ENCODE peak calls at places on chromosome 15, in six cellular contexts. Y is A549, H is SK-N-SH, R is HepG2, B is GM12878, Z is K562. L is an unnamed sample.

GRCh38 chr15:32823750-32824149 is 105.9 kb downstream of the GREM1 start:
- DNase-seq in Y (no peak), H (no peak), R (no peak), B (no peak), Z (no peak), L (no peak)

GRCh38 chr15:31456329-31457060 is 129.9 kb downstream of the KLF13 start:
- DNase-seq in Y (no peak), H (no peak), R (no peak), B (no peak), Z (no peak), L (no peak)

GRCh38 chr15:76799760-76800159 is 105.4 kb downstream of the SCAPER start:
- DNase-seq in Y (peak; percentile 58), H (no peak), R (no peak), B (no peak), Z (peak; percentile 12), L (no peak)

GRCh38 chr15:65110676-65111292 is 4.2 kb downstream of the UBAP1L start:
- DNase-seq in Y (no peak), H (peak; percentile 49), R (no peak), B (no peak), Z (no peak), L (no peak)

GRCh38 chr15:69939513-69940440 is 157.9 kb downstream of the TLE3 start:
- DNase-seq in Y (no peak), H (no peak), R (no peak), B (no peak), Z (no peak), L (peak; percentile 66)

GRCh38 chr15:69344238-69344637 is 45.5 kb downstream of the PAQR5 start:
- DNase-seq in Y (no peak), H (no peak), R (no peak), B (no peak), Z (no peak), L (no peak)

GRCh38 chr15:92625297-92625980 is 30.1 kb downstream of the FAM174B start:
- DNase-seq in Y (no peak), H (no peak), R (no peak), B (peak; percentile 93), Z (no peak), L (no peak)

GRCh38 chr15:80384442-80384841 is 19.7 kb upstream of the ARNT2 start:
- DNase-seq in Y (no peak), H (peak; percentile 30), R (no peak), B (no peak), Z (no peak), L (no peak)

GRCh38 chr15:69610858-69611257 is 158.2 kb downstream of the RPLP1 start:
- DNase-seq in Y (no peak), H (no peak), R (no peak), B (no peak), Z (no peak), L (no peak)

GRCh38 chr15:25844981-25845680 is 18.0 kb downstream of the ATP10A start:
- DNase-seq in Y (no peak), H (no peak), R (no peak), B (no peak), Z (no peak), L (no peak)

GRCh38 chr15:43520138-43520537 is 2.7 kb downstream of the MAP1A start:
- DNase-seq in Y (no peak), H (no peak), R (no peak), B (no peak), Z (peak; percentile 2), L (no peak)

GRCh38 chr15:31391687-31392671 is 65.3 kb downstream of the KLF13 start:
- DNase-seq in Y (peak; percentile 61), H (peak; percentile 90), R (no peak), B (no peak), Z (peak; percentile 89), L (no peak)

GRCh38 chr15:62432702-62433398 is 267.8 kb upstream of the C2CD4B start:
- DNase-seq in Y (no peak), H (no peak), R (no peak), B (no peak), Z (no peak), L (no peak)

GRCh38 chr15:63523306-63523990 is 19.1 kb downstream of the USP3 start:
- DNase-seq in Y (no peak), H (no peak), R (no peak), B (no peak), Z (no peak), L (no peak)

GRCh38 chr15:98446093-98446492 is 202.2 kb upstream of the IGF1R start:
- DNase-seq in Y (no peak), H (no peak), R (no peak), B (no peak), Z (no peak), L (no peak)

GRCh38 chr15:57923750-57924149 is 141.8 kb downstream of the ALDH1A2 start:
- DNase-seq in Y (no peak), H (no peak), R (no peak), B (no peak), Z (no peak), L (no peak)

GRCh38 chr15:31098953-31099740 is 2.4 kb downstream of the TRPM1 start:
- DNase-seq in Y (no peak), H (no peak), R (no peak), B (no peak), Z (no peak), L (no peak)

GRCh38 chr15:100714749-100715342 is 112.5 kb downstream of the ASB7 start:
- DNase-seq in Y (no peak), H (no peak), R (no peak), B (no peak), Z (no peak), L (no peak)

GRCh38 chr15:79394231-79394630 is 37.9 kb upstream of the MINAR1 start:
- DNase-seq in Y (no peak), H (no peak), R (no peak), B (no peak), Z (no peak), L (no peak)

GRCh38 chr15:96347181-96348111 is 16.9 kb downstream of the NR2F2 start:
- DNase-seq in Y (no peak), H (no peak), R (no peak), B (no peak), Z (no peak), L (no peak)

GRCh38 chr15:81504170-81504905 is 130.3 kb upstream of the TMC3 start:
- DNase-seq in Y (no peak), H (no peak), R (no peak), B (no peak), Z (no peak), L (no peak)

GRCh38 chr15:65828566-65828965 is 36.5 kb upstream of the DENND4A start:
- DNase-seq in Y (no peak), H (no peak), R (no peak), B (no peak), Z (no peak), L (no peak)

GRCh38 chr15:25333049-25333448 is 105.8 kb downstream of the UBE3A start:
- DNase-seq in Y (no peak), H (no peak), R (no peak), B (no peak), Z (no peak), L (no peak)

GRCh38 chr15:73941044-73941443 is 14.8 kb downstream of the LOXL1 start:
- DNase-seq in Y (peak; percentile 14), H (no peak), R (no peak), B (no peak), Z (no peak), L (no peak)

GRCh38 chr15:54273928-54274327 is 295.7 kb downstream of the UNC13C start:
- DNase-seq in Y (peak; percentile 9), H (peak; percentile 8), R (no peak), B (no peak), Z (no peak), L (no peak)

GRCh38 chr15:46131876-46132275 is 497.0 kb downstream of the SQOR start:
- DNase-seq in Y (no peak), H (no peak), R (no peak), B (no peak), Z (no peak), L (no peak)
- TF ChIP-seq CHD2 in Y (no peak), H (no peak), R (no peak), B (no peak), Z (no peak), L (no peak)

GRCh38 chr15:45635191-45635638 is 386 bp downstream of the SQOR start:
- DNase-seq in Y (peak; percentile 59), H (peak; percentile 72), R (peak; percentile 41), B (no peak), Z (no peak), L (no peak)

GRCh38 chr15:45635763-45636292 is 999 bp downstream of the SQOR start:
- DNase-seq in Y (no peak), H (no peak), R (no peak), B (no peak), Z (no peak), L (no peak)

GRCh38 chr15:45637552-45638033 is 2.8 kb downstream of the SQOR start:
- DNase-seq in Y (peak; percentile 77), H (no peak), R (peak; percentile 80), B (peak; percentile 85), Z (no peak), L (no peak)

GRCh38 chr15:45631831-45632230 is 3.0 kb upstream of the SQOR start:
- DNase-seq in Y (no peak), H (no peak), R (no peak), B (no peak), Z (no peak), L (no peak)

DNA sequence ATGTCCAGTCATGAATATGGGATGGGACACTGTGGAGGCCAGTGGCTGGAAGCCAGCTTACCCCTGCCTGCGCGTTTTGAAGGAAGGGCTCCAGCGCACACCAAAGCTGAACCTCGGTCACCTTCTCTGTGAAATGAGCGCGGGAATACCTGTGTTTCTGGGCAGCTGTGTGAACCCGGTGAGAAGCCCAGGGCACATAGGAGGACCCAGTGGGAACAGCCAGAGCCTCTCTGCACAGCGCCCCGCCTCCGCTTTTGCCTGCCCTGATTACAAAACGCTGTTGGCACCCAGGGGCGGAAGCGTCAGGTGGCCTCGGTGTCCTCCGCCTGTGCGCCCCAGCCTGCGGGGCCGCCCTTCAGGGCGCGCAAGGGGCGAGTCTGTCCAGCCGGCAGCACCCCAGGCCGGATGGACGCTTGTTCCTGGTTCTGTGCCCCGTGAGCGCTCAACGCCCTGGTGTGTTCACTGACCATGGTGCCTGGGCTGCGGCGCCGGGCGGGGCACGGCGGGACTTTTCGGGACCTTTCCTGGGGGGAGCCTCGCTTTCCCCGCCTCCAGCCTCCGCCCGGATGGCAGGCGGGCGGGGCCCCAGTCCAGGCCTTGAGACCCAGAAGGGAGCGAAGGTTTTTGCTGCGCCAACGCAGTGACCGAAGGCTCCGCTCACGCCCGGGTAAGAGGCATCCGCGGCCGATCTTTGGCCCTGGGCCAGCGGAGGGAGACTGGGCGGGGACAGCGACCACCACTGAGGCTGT is at the start of gene SQOR:
- DNase-seq in Y (peak; percentile 86), H (peak; percentile 81), R (peak; percentile 68), B (peak; percentile 59), Z (peak; percentile 15), L (no peak)
- TF ChIP-seq CHD2 in Y (no peak), H (no peak), R (peak; percentile 8), B (peak; percentile 56), Z (no peak), L (no peak)

GRCh38 chr15:89179966-89180875 is 41.2 kb downstream of the RLBP1 start:
- DNase-seq in Y (no peak), H (no peak), R (no peak), B (peak; percentile 30), Z (no peak), L (no peak)
- TF ChIP-seq CHD2 in Y (no peak), H (no peak), R (no peak), B (no peak), Z (no peak), L (no peak)

DNA sequence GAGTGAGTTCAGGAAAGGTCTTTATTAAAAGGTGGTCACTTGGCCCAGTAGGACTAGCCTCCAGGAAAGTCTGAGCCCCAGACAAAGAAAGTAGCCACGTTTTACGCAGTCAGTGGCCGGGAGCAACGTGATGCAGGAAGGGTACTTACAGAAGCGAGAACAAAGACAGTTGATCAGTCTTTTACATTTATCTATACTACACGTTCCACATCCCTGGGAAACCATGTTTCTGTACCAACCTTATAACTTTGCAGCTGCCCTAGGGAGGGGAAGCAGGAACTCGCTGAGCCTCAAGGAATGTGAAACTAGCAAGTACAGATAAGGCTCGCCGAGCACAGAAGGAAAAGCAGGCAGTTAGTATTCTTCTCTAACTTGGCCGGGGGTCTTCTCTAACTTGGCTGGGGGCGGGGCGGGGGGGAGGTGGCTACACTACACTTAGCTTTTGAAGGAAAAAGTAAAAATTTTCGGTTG is 3.4 kb upstream of the KNL1 start:
- DNase-seq in Y (no peak), H (no peak), R (no peak), B (no peak), Z (no peak), L (no peak)
- TF ChIP-seq CHD2 in Y (no peak), H (no peak), R (no peak), B (no peak), Z (no peak), L (no peak)